ENCODE peak calls at places on chromosomes 13 and 19, in eight cellular contexts. G is HCT116, R is GM23338, L is Panc1, U is upper lobe of left lung, Z is HepG2, E is K562, W is GM12878. B is an unnamed sample.

GRCh38 chr13:44410328-44410859 is 36.8 kb downstream of the SERP2 start:
- ATAC-seq in G (peak), R (no peak), L (no peak), U (no peak), Z (peak), E (peak), W (no peak), B (no peak)

GRCh38 chr19:17347877-17348276 is 10.5 kb downstream of the GTPBP3 start:
- ATAC-seq in G (no peak), R (no peak), L (no peak), U (no peak), Z (no peak), E (no peak), W (no peak), B (no peak)

GRCh38 chr19:6392219-6393073 is 518 bp downstream of the GTF2F1 start:
- ATAC-seq in G (no peak), R (peak), L (no peak), U (no peak), Z (peak), E (peak), W (peak), B (no peak)

GRCh38 chr19:12611361-12611699 is 610 bp downstream of the ZNF791 start:
- ATAC-seq in G (peak), R (peak), L (peak), U (peak), Z (peak), E (peak), W (no peak), B (peak)

GRCh38 chr13:19845758-19846157 is 17.7 kb downstream of the ZMYM5 start:
- ATAC-seq in G (peak), R (no peak), L (peak), U (peak), Z (peak), E (peak), W (peak), B (peak)

GRCh38 chr13:109756778-109757177 is 29.6 kb downstream of the IRS2 start:
- ATAC-seq in G (no peak), R (no peak), L (no peak), U (no peak), Z (no peak), E (no peak), W (no peak), B (peak)

GRCh38 chr13:20831933-20832332 is 58.2 kb upstream of the EEF1AKMT1 start:
- ATAC-seq in G (no peak), R (no peak), L (no peak), U (no peak), Z (no peak), E (no peak), W (no peak), B (no peak)

GRCh38 chr19:32773126-32773525 is 53.6 kb downstream of the TDRD12 start:
- ATAC-seq in G (no peak), R (no peak), L (no peak), U (no peak), Z (no peak), E (no peak), W (no peak), B (no peak)

GRCh38 chr13:90122531-90122930 is 1225.0 kb upstream of the MIR17HG start:
- ATAC-seq in G (no peak), R (no peak), L (no peak), U (no peak), Z (no peak), E (no peak), W (no peak), B (no peak)

GRCh38 chr19:46515879-46516350 is 20.2 kb upstream of the PNMA8B start:
- ATAC-seq in G (peak), R (peak), L (peak), U (peak), Z (peak), E (peak), W (peak), B (no peak)

GRCh38 chr13:64457976-64458375 is 2772.2 kb downstream of the PCDH9 start:
- ATAC-seq in G (no peak), R (no peak), L (no peak), U (no peak), Z (no peak), E (no peak), W (no peak), B (no peak)

GRCh38 chr13:73618275-73618865 is 515.8 kb downstream of the KLF12 start:
- ATAC-seq in G (no peak), R (peak), L (no peak), U (no peak), Z (peak), E (no peak), W (no peak), B (no peak)

GRCh38 chr13:21686761-21687391 is 16.0 kb downstream of the FGF9 start:
- ATAC-seq in G (no peak), R (no peak), L (no peak), U (no peak), Z (no peak), E (no peak), W (peak), B (no peak)

GRCh38 chr19:12140545-12141404 is 625 bp upstream of the ZNF20 start:
- ATAC-seq in G (peak), R (peak), L (peak), U (peak), Z (peak), E (peak), W (peak), B (peak)

GRCh38 chr13:98298599-98298998 is 121.5 kb upstream of the RNF113B start:
- ATAC-seq in G (no peak), R (no peak), L (no peak), U (no peak), Z (no peak), E (no peak), W (no peak), B (no peak)

GRCh38 chr19:5977785-5978605 is at the start of gene RANBP3:
- ATAC-seq in G (peak), R (peak), L (peak), U (peak), Z (peak), E (peak), W (peak), B (peak)

GRCh38 chr19:33811246-33811645 is 14.6 kb downstream of the KCTD15 start:
- ATAC-seq in G (no peak), R (no peak), L (no peak), U (no peak), Z (no peak), E (no peak), W (no peak), B (no peak)

GRCh38 chr13:26697069-26697955 is 63.3 kb downstream of the GPR12 start:
- ATAC-seq in G (no peak), R (no peak), L (no peak), U (no peak), Z (no peak), E (no peak), W (no peak), B (no peak)

GRCh38 chr19:32580901-32581703 is at the start of gene PDCD5:
- ATAC-seq in G (peak), R (peak), L (peak), U (peak), Z (peak), E (peak), W (peak), B (peak)

GRCh38 chr19:18500820-18501219 is 21.1 kb downstream of the ELL start:
- ATAC-seq in G (no peak), R (no peak), L (no peak), U (no peak), Z (no peak), E (no peak), W (no peak), B (peak)

GRCh38 chr13:20487927-20488326 is 37.7 kb downstream of the CRYL1 start:
- ATAC-seq in G (no peak), R (no peak), L (no peak), U (no peak), Z (no peak), E (no peak), W (no peak), B (no peak)

GRCh38 chr13:72221276-72221962 is 354.4 kb upstream of the DACH1 start:
- ATAC-seq in G (peak), R (peak), L (no peak), U (peak), Z (peak), E (peak), W (peak), B (no peak)

GRCh38 chr13:27450921-27451461 is 627 bp upstream of the MTIF3 start:
- ATAC-seq in G (peak), R (peak), L (no peak), U (peak), Z (peak), E (peak), W (peak), B (peak)

GRCh38 chr19:19744641-19745040 is 11.7 kb upstream of the ZNF14 start:
- ATAC-seq in G (no peak), R (no peak), L (no peak), U (no peak), Z (no peak), E (no peak), W (no peak), B (no peak)

GRCh38 chr19:290539-291521 is at the start of gene PLPP2:
- ATAC-seq in G (peak), R (peak), L (peak), U (peak), Z (no peak), E (no peak), W (no peak), B (peak)

GRCh38 chr19:54667217-54667616 is 4.4 kb downstream of the LILRB4 start:
- ATAC-seq in G (no peak), R (no peak), L (no peak), U (no peak), Z (no peak), E (no peak), W (no peak), B (no peak)

GRCh38 chr13:48493076-48493765 is 39.7 kb downstream of the RCBTB2 start:
- ATAC-seq in G (no peak), R (no peak), L (no peak), U (peak), Z (no peak), E (peak), W (peak), B (no peak)

GRCh38 chr19:55132453-55133129 is 15.2 kb upstream of the PPP1R12C start:
- ATAC-seq in G (no peak), R (peak), L (no peak), U (no peak), Z (peak), E (no peak), W (no peak), B (no peak)

GRCh38 chr13:114151565-114152284 is 19.3 kb upstream of the RASA3 start:
- ATAC-seq in G (peak), R (peak), L (peak), U (peak), Z (peak), E (peak), W (no peak), B (no peak)

GRCh38 chr19:18488838-18489626 is 32.8 kb downstream of the ELL start:
- ATAC-seq in G (peak), R (peak), L (no peak), U (no peak), Z (peak), E (peak), W (peak), B (no peak)

GRCh38 chr19:56314018-56314583 is 538 bp downstream of the ZSCAN5A start:
- ATAC-seq in G (no peak), R (peak), L (no peak), U (no peak), Z (peak), E (peak), W (peak), B (no peak)
- H3K4me3 ChIP-seq in G (peak), R (peak), L (peak), U (peak), Z (peak), E (peak), W (peak), B (peak)

GRCh38 chr19:3137139-3137538 is 1.3 kb downstream of the GNA15 start:
- ATAC-seq in G (no peak), R (no peak), L (no peak), U (no peak), Z (no peak), E (no peak), W (no peak), B (no peak)

GRCh38 chr19:3133793-3134116 is 2.1 kb upstream of the GNA15 start:
- ATAC-seq in G (no peak), R (no peak), L (no peak), U (no peak), Z (no peak), E (peak), W (no peak), B (no peak)

GRCh38 chr19:3136684-3137055 is 837 bp downstream of the GNA15 start:
- ATAC-seq in G (no peak), R (no peak), L (no peak), U (peak), Z (no peak), E (no peak), W (peak), B (no peak)

GRCh38 chr19:3138268-3138667 is 2.4 kb downstream of the GNA15 start:
- ATAC-seq in G (no peak), R (no peak), L (no peak), U (no peak), Z (no peak), E (no peak), W (no peak), B (no peak)

DNA sequence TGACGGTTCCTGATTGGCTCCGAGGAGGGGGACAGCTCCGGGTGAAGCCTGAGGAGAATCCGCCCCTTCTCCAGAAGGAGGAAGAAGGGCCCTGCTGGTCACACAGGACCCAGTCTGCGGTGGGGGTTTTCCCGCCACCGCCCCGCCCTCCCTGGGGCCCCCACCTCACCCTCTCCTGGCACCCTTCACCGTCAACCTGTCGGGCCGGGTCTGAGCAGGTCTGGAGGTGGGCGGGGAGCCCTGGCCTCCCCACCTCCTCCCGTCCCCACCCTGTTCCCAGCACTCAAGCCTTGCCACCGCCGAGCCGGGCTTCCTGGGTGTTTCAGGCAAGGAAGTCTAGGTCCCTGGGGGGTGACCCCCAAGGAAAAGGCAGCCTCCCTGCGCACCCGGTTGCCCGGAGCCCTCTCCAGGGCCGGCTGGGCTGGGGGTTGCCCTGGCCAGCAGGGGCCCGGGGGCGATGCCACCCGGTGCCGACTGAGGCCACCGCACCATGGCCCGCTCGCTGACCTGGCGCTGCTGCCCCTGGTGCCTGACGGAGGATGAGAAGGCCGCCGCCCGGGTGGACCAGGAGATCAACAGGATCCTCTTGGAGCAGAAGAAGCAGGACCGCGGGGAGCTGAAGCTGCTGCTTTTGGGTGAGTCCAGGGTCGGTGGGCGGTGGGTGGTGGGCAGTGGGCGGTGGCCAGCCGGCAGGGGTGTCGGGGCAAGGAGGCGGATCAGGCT is at the start of gene GNA15:
- ATAC-seq in G (peak), R (peak), L (peak), U (peak), Z (no peak), E (no peak), W (peak), B (no peak)
- TF ChIP-seq POLR2AphosphoS5 in G (no peak), R (no peak), L (no peak), U (peak), Z (no peak), E (no peak), W (no peak), B (no peak)

GRCh38 chr19:44753932-44754742 is 5.6 kb downstream of the BCL3 start:
- ATAC-seq in G (peak), R (peak), L (peak), U (peak), Z (no peak), E (peak), W (peak), B (peak)
- H3K4me3 ChIP-seq in G (peak), R (peak), L (peak), U (peak), Z (no peak), E (peak), W (peak), B (peak)

GRCh38 chr19:43675269-43675879 is 5.4 kb upstream of the PLAUR start:
- ATAC-seq in G (peak), R (peak), L (peak), U (no peak), Z (no peak), E (no peak), W (peak), B (no peak)
- TF ChIP-seq POLR2AphosphoS5 in G (peak), R (no peak), L (no peak), U (peak), Z (no peak), E (no peak), W (no peak), B (no peak)

DNA sequence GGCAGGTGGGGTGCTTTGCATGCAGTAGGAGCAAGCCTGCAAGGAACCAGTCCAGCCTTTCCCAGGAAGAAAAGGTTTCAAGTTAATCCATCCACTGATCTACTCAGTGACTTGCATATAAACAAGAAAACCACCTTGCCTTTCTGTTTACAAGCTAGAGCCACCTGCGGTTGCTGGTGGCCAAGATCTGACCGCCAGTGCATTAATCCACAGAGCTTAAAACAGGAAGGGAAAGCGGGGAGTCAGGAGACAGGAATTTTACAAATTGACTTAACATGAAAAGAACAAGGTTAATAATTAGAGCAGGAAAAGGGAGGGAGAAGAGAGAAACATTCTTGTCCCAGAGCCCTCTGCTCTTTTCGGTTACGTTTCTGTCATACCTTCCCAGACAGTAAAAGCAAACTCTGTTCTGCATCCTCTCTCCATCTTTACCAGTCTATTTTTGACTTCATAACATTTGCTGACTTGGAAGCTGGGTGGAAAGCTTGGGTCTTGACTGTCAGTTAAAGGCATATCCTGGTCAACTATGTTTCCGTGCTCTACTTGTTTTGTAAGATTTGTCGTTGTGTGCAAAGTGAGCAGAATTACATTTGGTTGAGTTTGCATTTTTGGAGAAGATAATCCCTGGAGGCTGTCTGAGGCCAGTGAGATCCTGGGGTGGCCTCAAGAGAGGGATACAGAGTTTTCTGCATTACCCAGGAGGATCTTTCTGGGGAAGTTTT is 760.6 kb downstream of the EFNB2 start:
- ATAC-seq in G (peak), R (peak), L (no peak), U (no peak), Z (peak), E (no peak), W (no peak), B (no peak)
- H3K4me3 ChIP-seq in G (peak), R (no peak), L (no peak), U (no peak), Z (no peak), E (no peak), W (no peak), B (no peak)

DNA sequence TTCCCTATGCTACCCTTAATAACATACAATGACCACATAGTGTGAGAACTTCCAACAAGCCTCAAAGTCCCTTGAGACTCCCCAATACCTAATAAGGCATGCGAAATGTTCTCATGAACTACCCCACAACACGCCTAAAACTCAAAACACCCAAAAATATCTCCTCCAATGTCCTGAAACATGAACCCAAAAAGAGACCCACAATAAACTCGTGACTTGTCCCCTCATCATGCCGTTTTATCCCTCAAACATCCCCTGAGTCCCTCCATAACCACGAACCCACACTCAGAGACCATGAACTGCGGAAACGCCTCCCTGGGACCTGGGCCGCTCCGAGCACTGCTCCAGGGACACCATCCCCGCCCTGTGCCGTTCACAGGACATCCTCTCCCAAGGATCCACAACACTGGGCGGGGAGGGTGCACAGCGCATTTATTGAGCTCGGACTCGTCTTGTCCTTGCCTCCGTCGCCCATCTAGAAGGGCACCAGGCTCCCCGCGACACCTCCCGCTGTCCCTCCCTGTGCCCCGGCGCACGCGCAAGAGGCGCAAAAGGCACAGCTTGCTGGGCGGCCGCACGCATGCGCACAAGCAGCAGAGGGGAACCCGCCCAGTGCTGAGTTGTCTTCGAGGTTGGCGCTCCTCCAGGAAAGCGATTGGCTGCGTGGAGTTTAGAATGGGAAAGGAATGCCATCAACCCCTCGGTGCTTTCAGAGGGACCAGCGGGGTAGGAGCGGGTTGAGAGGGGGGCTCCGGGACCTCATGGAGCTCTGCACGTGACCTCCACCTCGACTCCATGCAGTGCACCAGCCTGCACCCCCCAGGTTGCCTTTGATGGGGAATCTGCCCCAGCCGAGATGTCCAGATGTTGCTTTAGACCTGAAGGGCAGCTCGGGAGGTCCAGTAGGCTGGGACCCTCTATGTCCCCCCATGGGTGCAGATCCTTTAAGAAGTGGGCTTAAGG is 8.8 kb downstream of the FXYD3 start:
- ATAC-seq in G (peak), R (peak), L (peak), U (peak), Z (no peak), E (peak), W (peak), B (peak)
- TF ChIP-seq POLR2AphosphoS5 in G (peak), R (peak), L (peak), U (peak), Z (no peak), E (no peak), W (peak), B (peak)

GRCh38 chr19:36973844-36974195 is 57.7 kb downstream of the ZNF568 start:
- ATAC-seq in G (no peak), R (no peak), L (peak), U (no peak), Z (no peak), E (no peak), W (no peak), B (no peak)
- H3K4me3 ChIP-seq in G (no peak), R (peak), L (peak), U (peak), Z (no peak), E (no peak), W (no peak), B (peak)